ENCODE peak calls at places on chromosomes 12 and 14, in five cellular contexts. B is neural crest cell; S is anterior cingulate cortex; G is stimulated activated CD4-positive, alpha-beta T cell treated with anti-CD3 and anti-CD28 coated beads, TNF-alpha, amount 100 ng/mL, for 4 hours; N is CD4-positive, alpha-beta T cell. Q is an unnamed sample.

GRCh38 chr12:69579029-69579428 is 6.2 kb upstream of the CCT2 start:
- DNase-seq in N (no peak), S (no peak), G (no peak), B (no peak), Q (no peak)

GRCh38 chr14:100304825-100305445 is 1.3 kb downstream of the SLC25A29 start:
- DNase-seq in G (no peak), B (no peak), S (no peak), N (no peak), Q (no peak)

GRCh38 chr12:125683748-125684381 is 618.6 kb downstream of the AACS start:
- DNase-seq in B (peak; percentile 66), N (no peak), G (no peak), S (no peak), Q (peak; percentile 2)

GRCh38 chr14:102390486-102390885 is 27.7 kb downstream of the TECPR2 start:
- DNase-seq in N (no peak), B (no peak), G (no peak), S (no peak), Q (no peak)

GRCh38 chr14:74684444-74684843 is 28.4 kb downstream of the AREL1 start:
- DNase-seq in S (no peak), B (no peak), N (no peak), G (no peak), Q (no peak)

GRCh38 chr14:55665067-55665700 is 85.2 kb downstream of the KTN1 start:
- DNase-seq in B (no peak), G (no peak), S (no peak), N (no peak), Q (no peak)

GRCh38 chr14:26597136-26598080 is at the start of gene NOVA1:
- DNase-seq in G (no peak), N (no peak), B (peak; percentile 54), S (peak; percentile 82), Q (no peak)

GRCh38 chr12:44076892-44077291 is 241.0 kb downstream of the TMEM117 start:
- DNase-seq in N (no peak), S (no peak), B (no peak), G (no peak), Q (no peak)

GRCh38 chr12:44603701-44604100 is 272.4 kb downstream of the NELL2 start:
- DNase-seq in S (no peak), N (no peak), B (no peak), G (no peak), Q (no peak)

GRCh38 chr14:74656964-74657363 is 44.9 kb upstream of the LTBP2 start:
- DNase-seq in N (no peak), S (no peak), G (no peak), B (no peak), Q (no peak)